ENCODE peak calls at places on chromosomes 7 and 10, in nine cellular contexts. I, Y, V, G, H, J, B, E and D are unnamed samples. For H3K36me3, the result is how much of the 10 kb centered on the place peaks cover.

GRCh38 chr10:59019603-59020002 is 156.8 kb upstream of the PHYHIPL start:
- DNase-seq in I (no peak), Y (no peak), V (no peak), G (no peak), H (no peak), J (peak), B (no peak), E (no peak), D (no peak)

GRCh38 chr7:117728858-117729257 is 144.4 kb downstream of the CTTNBP2 start:
- DNase-seq in I (no peak), Y (no peak), V (peak), G (no peak), H (no peak), J (no peak), B (no peak), E (no peak), D (no peak)

GRCh38 chr10:62305813-62306212 is 37.2 kb upstream of the RTKN2 start:
- DNase-seq in I (no peak), Y (no peak), V (no peak), G (no peak), H (no peak), J (no peak), B (no peak), E (no peak), D (no peak)

GRCh38 chr7:116706668-116707126 is 34.7 kb downstream of the MET start:
- DNase-seq in I (no peak), Y (peak), V (no peak), G (no peak), H (no peak), J (peak), B (no peak), E (peak), D (no peak)

GRCh38 chr10:121154846-121155245 is 303.7 kb downstream of the WDR11 start:
- DNase-seq in I (peak), Y (no peak), V (no peak), G (no peak), H (no peak), J (no peak), B (no peak), E (no peak), D (no peak)

GRCh38 chr7:137874390-137874789 is 27.6 kb upstream of the DGKI start:
- DNase-seq in I (no peak), Y (no peak), V (no peak), G (no peak), H (no peak), J (peak), B (no peak), E (no peak), D (peak)

GRCh38 chr10:13815766-13816165 is 229.0 kb downstream of the PRPF18 start:
- DNase-seq in I (no peak), Y (peak), V (no peak), G (no peak), H (no peak), J (peak), B (no peak), E (no peak), D (no peak)

GRCh38 chr7:107999814-108000560 is 3.0 kb downstream of the LAMB1 start:
- DNase-seq in I (no peak), Y (no peak), V (no peak), G (no peak), H (no peak), J (no peak), B (no peak), E (no peak), D (no peak)

GRCh38 chr10:22997102-22997501 is 69.2 kb downstream of the ARMC3 start:
- DNase-seq in I (no peak), Y (no peak), V (no peak), G (no peak), H (no peak), J (peak), B (no peak), E (peak), D (no peak)

GRCh38 chr7:151240536-151240935 is 8.0 kb downstream of the SMARCD3 start:
- DNase-seq in I (no peak), Y (no peak), V (no peak), G (no peak), H (no peak), J (no peak), B (no peak), E (no peak), D (no peak)

GRCh38 chr7:111927383-111928019 is 278.7 kb downstream of the DOCK4 start:
- DNase-seq in I (no peak), Y (no peak), V (no peak), G (no peak), H (no peak), J (no peak), B (no peak), E (no peak), D (no peak)

GRCh38 chr10:43128958-43129706 is 9.1 kb upstream of the CSGALNACT2 start:
- DNase-seq in I (peak), Y (no peak), V (no peak), G (no peak), H (peak), J (peak), B (no peak), E (peak), D (peak)

GRCh38 chr7:159167139-159167538 is 22.5 kb upstream of the VIPR2 start:
- DNase-seq in I (no peak), Y (no peak), V (no peak), G (no peak), H (no peak), J (no peak), B (no peak), E (no peak), D (no peak)

GRCh38 chr10:93218386-93218785 is 144.7 kb downstream of the CYP26A1 start:
- DNase-seq in I (no peak), Y (no peak), V (no peak), G (no peak), H (no peak), J (no peak), B (no peak), E (no peak), D (no peak)

GRCh38 chr10:32072025-32072787 is 16.0 kb upstream of the KIF5B start:
- DNase-seq in I (no peak), Y (no peak), V (no peak), G (no peak), H (no peak), J (no peak), B (no peak), E (no peak), D (no peak)

GRCh38 chr10:113133497-113133896 is 183.4 kb downstream of the TCF7L2 start:
- DNase-seq in I (no peak), Y (no peak), V (no peak), G (no peak), H (no peak), J (peak), B (no peak), E (no peak), D (no peak)

GRCh38 chr10:98028168-98028770 is 2.2 kb downstream of the CRTAC1 start:
- DNase-seq in I (peak), Y (peak), V (no peak), G (peak), H (peak), J (peak), B (no peak), E (peak), D (no peak)

GRCh38 chr7:78770422-78771410 is 682.8 kb downstream of the MAGI2 start:
- DNase-seq in I (peak), Y (no peak), V (no peak), G (no peak), H (no peak), J (peak), B (no peak), E (no peak), D (no peak)

GRCh38 chr10:78179886-78180285 is 146.2 kb downstream of the RPS24 start:
- DNase-seq in I (no peak), Y (no peak), V (no peak), G (no peak), H (no peak), J (no peak), B (no peak), E (no peak), D (no peak)

GRCh38 chr10:5927306-5927705 is 37.3 kb downstream of the FBH1 start:
- DNase-seq in I (no peak), Y (no peak), V (no peak), G (no peak), H (no peak), J (peak), B (no peak), E (no peak), D (peak)

DNA sequence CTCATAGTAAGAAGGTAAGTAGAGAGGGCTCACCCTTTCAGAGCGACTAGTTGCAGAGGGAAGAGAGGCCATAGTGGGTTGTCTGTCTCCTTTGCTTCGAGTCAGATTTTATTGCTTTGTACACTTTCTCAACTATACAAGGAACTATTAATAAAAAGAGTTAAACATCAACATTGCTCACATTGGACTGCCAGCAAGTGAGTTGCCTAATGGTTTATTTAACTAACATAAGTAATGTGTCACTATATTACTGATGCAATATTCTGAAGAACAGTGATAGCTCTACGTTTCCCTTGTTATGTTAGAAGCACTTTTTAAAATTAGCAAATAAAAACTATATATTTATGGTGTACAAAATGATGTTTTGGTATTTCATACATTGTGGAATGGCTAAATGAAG is 451.0 kb downstream of the GRM8 start:
- DNase-seq in I (no peak), Y (no peak), V (no peak), G (no peak), H (no peak), J (no peak), B (no peak), E (no peak), D (no peak)
- H3K4me3 ChIP-seq in I (no peak), Y (no peak), V (no peak), G (no peak), H (no peak), J (no peak), B (no peak), E (no peak), D (no peak)

GRCh38 chr10:133011883-133012282 is 69.5 kb upstream of the CFAP46 start:
- DNase-seq in I (no peak), Y (no peak), V (no peak), G (no peak), H (peak), J (no peak), B (no peak), E (no peak), D (no peak)
- H3K36me3 ChIP-seq in I (under half), Y (under half), V (under half), G (under half), H (under half), J (under half), B (under half), E (under half), D (under half)

DNA sequence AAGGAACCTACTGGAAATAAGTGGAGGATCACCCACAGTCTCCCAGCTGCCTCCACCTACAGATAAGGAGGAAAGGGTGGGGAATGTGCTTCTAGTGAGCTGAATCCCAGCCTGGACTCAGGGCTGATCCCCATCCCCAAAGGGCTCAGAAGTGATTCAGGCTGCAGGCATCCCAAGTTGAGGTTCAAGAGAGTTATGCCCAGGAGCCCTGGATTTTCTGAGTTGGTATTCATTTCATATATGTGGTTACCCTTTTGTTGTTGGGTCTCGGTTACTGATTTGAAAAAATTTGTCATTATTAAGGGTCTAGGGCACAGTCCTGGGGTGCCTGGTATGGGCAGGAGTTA is 30.0 kb upstream of the SRGN start:
- DNase-seq in I (no peak), Y (no peak), V (no peak), G (no peak), H (no peak), J (no peak), B (no peak), E (no peak), D (no peak)
- H3K4me3 ChIP-seq in I (no peak), Y (no peak), V (no peak), G (no peak), H (no peak), J (no peak), B (no peak), E (no peak), D (no peak)

GRCh38 chr10:1085258-1085657 is 29.1 kb downstream of the WDR37 start:
- DNase-seq in I (no peak), Y (no peak), V (no peak), G (no peak), H (no peak), J (peak), B (no peak), E (no peak), D (no peak)
- H3K36me3 ChIP-seq in I (under half), Y (under half), V (under half), G (half or more), H (under half), J (under half), B (half or more), E (under half), D (under half)

DNA sequence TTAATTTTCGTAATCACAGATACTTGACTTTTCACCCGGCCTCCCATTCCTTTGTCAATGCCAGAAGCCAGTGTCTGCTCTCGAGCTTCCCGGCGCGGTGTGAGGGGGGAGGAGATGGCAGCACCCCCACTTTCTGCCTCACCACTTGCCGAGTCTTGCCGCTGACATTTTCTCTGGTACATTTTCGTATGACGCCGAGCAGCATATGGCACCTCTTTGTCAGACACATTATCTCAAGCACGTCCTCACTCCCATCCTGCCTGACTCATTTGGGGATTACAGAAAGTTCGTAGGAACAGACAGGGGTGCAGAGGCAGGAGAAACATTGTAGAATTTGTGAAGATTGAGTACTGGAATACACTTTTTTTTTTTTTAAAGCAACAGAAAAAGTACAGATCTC is 60.8 kb upstream of the SORCS3 start:
- DNase-seq in I (no peak), Y (no peak), V (no peak), G (no peak), H (no peak), J (peak), B (no peak), E (no peak), D (no peak)
- H3K4me3 ChIP-seq in I (no peak), Y (peak), V (no peak), G (no peak), H (no peak), J (no peak), B (no peak), E (no peak), D (peak)

DNA sequence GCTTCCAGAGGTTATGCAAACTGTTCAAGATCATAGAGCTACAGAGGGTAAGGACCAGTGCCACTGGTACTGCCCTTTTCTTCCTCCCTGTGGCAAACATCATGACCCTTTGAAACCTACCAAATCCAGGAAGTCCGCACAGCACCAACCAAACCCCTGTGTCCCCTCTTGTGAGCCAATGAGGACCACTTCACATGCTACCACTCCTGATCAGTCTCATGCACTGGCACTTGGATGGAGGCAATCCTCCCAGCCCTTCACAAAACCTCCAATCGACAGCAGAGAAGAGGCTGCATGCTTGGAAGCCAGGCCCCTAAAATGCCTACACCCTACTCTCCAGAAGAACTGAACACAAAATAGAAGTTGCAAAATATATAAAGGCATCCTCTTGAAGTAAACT is 248.0 kb downstream of the TNS3 start:
- DNase-seq in I (no peak), Y (no peak), V (no peak), G (no peak), H (no peak), J (no peak), B (no peak), E (no peak), D (no peak)
- H3K36me3 ChIP-seq in I (under half), Y (under half), V (under half), G (under half), H (under half), J (under half), B (under half), E (under half), D (under half)

GRCh38 chr10:80411681-80412230 is 3.4 kb downstream of the PRXL2A start:
- DNase-seq in I (no peak), Y (no peak), V (no peak), G (no peak), H (no peak), J (no peak), B (no peak), E (no peak), D (no peak)

GRCh38 chr10:80411267-80411668 is 2.9 kb downstream of the PRXL2A start:
- DNase-seq in I (peak), Y (no peak), V (no peak), G (no peak), H (no peak), J (no peak), B (no peak), E (no peak), D (no peak)

GRCh38 chr10:80409121-80409520 is 770 bp downstream of the PRXL2A start:
- DNase-seq in I (no peak), Y (no peak), V (no peak), G (no peak), H (no peak), J (no peak), B (no peak), E (no peak), D (no peak)

GRCh38 chr10:80410578-80411145 is 2.3 kb downstream of the PRXL2A start:
- DNase-seq in I (no peak), Y (no peak), V (no peak), G (no peak), H (no peak), J (no peak), B (no peak), E (no peak), D (no peak)

DNA sequence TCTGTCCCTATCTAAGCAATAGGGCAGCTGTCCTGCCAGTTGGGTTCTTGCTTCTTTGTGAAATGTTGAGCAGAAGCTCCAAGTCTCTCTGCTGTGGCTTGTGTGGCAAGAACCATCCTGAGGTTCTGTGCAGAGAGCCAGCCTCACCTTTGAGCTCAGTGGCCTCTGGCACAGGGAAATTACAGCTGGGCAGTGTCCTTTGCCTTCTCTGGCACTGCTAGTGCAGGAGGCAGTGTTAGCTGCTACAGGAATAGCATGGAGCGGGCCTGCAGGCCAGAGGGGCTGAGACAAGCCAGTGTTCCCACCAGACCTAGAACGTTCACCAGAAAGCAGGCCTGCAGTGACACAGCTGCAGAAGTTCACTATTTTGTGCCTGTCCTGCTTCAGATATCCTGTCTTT is 1.8 kb downstream of the PRXL2A start:
- DNase-seq in I (no peak), Y (no peak), V (no peak), G (no peak), H (no peak), J (no peak), B (no peak), E (no peak), D (no peak)
- H3K4me3 ChIP-seq in I (no peak), Y (no peak), V (no peak), G (no peak), H (no peak), J (no peak), B (peak), E (no peak), D (no peak)